ENCODE peak calls at places on chromosomes 1 and 21, in seven cellular contexts. One of them, this sample, is unnamed.

GRCh38 chr1:207407655-207408256 is 46.4 kb upstream of the CR2 start:
- DNase-seq in psoas muscle: no peak
- DNase-seq in heart left ventricle: no peak
- DNase-seq in endodermal cell: no peak
- DNase-seq in hepatocyte: no peak
- DNase-seq in CD8-positive, alpha-beta memory T cell: no peak
- DNase-seq in mammary epithelial cell: peak; percentile 18
- DNase-seq in this sample: no peak

GRCh38 chr1:108670131-108670773 is 9.4 kb upstream of the HENMT1 start:
- DNase-seq in psoas muscle: no peak
- DNase-seq in heart left ventricle: no peak
- DNase-seq in endodermal cell: no peak
- DNase-seq in hepatocyte: no peak
- DNase-seq in CD8-positive, alpha-beta memory T cell: no peak
- DNase-seq in mammary epithelial cell: no peak
- DNase-seq in this sample: no peak

GRCh38 chr1:17438176-17438976 is 1.1 kb downstream of the RCC2 start:
- DNase-seq in psoas muscle: peak; percentile 72
- DNase-seq in heart left ventricle: peak; percentile 87
- DNase-seq in endodermal cell: peak; percentile 82
- DNase-seq in hepatocyte: peak; percentile 76
- DNase-seq in CD8-positive, alpha-beta memory T cell: peak; percentile 67
- DNase-seq in mammary epithelial cell: peak; percentile 54
- DNase-seq in this sample: peak; percentile 67

GRCh38 chr1:27555700-27556424 is 48.1 kb downstream of the AHDC1 start:
- DNase-seq in psoas muscle: peak; percentile 62
- DNase-seq in heart left ventricle: peak; percentile 84
- DNase-seq in endodermal cell: no peak
- DNase-seq in hepatocyte: peak; percentile 56
- DNase-seq in CD8-positive, alpha-beta memory T cell: no peak
- DNase-seq in mammary epithelial cell: no peak
- DNase-seq in this sample: no peak

GRCh38 chr1:24978383-24979032 is 48.4 kb upstream of the RUNX3 start:
- DNase-seq in psoas muscle: no peak
- DNase-seq in heart left ventricle: peak; percentile 14
- DNase-seq in endodermal cell: no peak
- DNase-seq in hepatocyte: no peak
- DNase-seq in CD8-positive, alpha-beta memory T cell: no peak
- DNase-seq in mammary epithelial cell: no peak
- DNase-seq in this sample: no peak

GRCh38 chr21:41497836-41498235 is 10.1 kb downstream of the TMPRSS2 start:
- DNase-seq in psoas muscle: no peak
- DNase-seq in heart left ventricle: no peak
- DNase-seq in endodermal cell: no peak
- DNase-seq in hepatocyte: no peak
- DNase-seq in CD8-positive, alpha-beta memory T cell: no peak
- DNase-seq in mammary epithelial cell: no peak
- DNase-seq in this sample: no peak

GRCh38 chr1:43622471-43622870 is 27.5 kb upstream of the KDM4A start:
- DNase-seq in psoas muscle: no peak
- DNase-seq in heart left ventricle: no peak
- DNase-seq in endodermal cell: no peak
- DNase-seq in hepatocyte: no peak
- DNase-seq in CD8-positive, alpha-beta memory T cell: no peak
- DNase-seq in mammary epithelial cell: no peak
- DNase-seq in this sample: no peak

GRCh38 chr1:155250246-155250632 is 5.0 kb downstream of the ENTREP3 start:
- DNase-seq in psoas muscle: no peak
- DNase-seq in heart left ventricle: no peak
- DNase-seq in endodermal cell: no peak
- DNase-seq in hepatocyte: no peak
- DNase-seq in CD8-positive, alpha-beta memory T cell: no peak
- DNase-seq in mammary epithelial cell: no peak
- DNase-seq in this sample: no peak

GRCh38 chr1:66546045-66546810 is 12.3 kb downstream of the SGIP1 start:
- DNase-seq in psoas muscle: no peak
- DNase-seq in heart left ventricle: no peak
- DNase-seq in endodermal cell: no peak
- DNase-seq in hepatocyte: no peak
- DNase-seq in CD8-positive, alpha-beta memory T cell: no peak
- DNase-seq in mammary epithelial cell: no peak
- DNase-seq in this sample: no peak

GRCh38 chr1:102185260-102185659 is 188.5 kb upstream of the OLFM3 start:
- DNase-seq in psoas muscle: no peak
- DNase-seq in heart left ventricle: no peak
- DNase-seq in endodermal cell: no peak
- DNase-seq in hepatocyte: no peak
- DNase-seq in CD8-positive, alpha-beta memory T cell: no peak
- DNase-seq in mammary epithelial cell: no peak
- DNase-seq in this sample: no peak

GRCh38 chr1:24080131-24080530 is 31.8 kb downstream of the MYOM3 start:
- DNase-seq in psoas muscle: peak; percentile 33
- DNase-seq in heart left ventricle: peak; percentile 73
- DNase-seq in endodermal cell: no peak
- DNase-seq in hepatocyte: no peak
- DNase-seq in CD8-positive, alpha-beta memory T cell: no peak
- DNase-seq in mammary epithelial cell: no peak
- DNase-seq in this sample: no peak

GRCh38 chr1:221897312-221897711 is 155.4 kb upstream of the DUSP10 start:
- DNase-seq in psoas muscle: no peak
- DNase-seq in heart left ventricle: no peak
- DNase-seq in endodermal cell: no peak
- DNase-seq in hepatocyte: no peak
- DNase-seq in CD8-positive, alpha-beta memory T cell: no peak
- DNase-seq in mammary epithelial cell: peak; percentile 76
- DNase-seq in this sample: no peak

GRCh38 chr1:38527373-38527966 is 332.1 kb downstream of the RRAGC start:
- DNase-seq in psoas muscle: no peak
- DNase-seq in heart left ventricle: no peak
- DNase-seq in endodermal cell: no peak
- DNase-seq in hepatocyte: peak; percentile 31
- DNase-seq in CD8-positive, alpha-beta memory T cell: peak; percentile 47
- DNase-seq in mammary epithelial cell: no peak
- DNase-seq in this sample: peak; percentile 45

GRCh38 chr21:19256934-19257660 is 853.5 kb upstream of the TMPRSS15 start:
- DNase-seq in psoas muscle: no peak
- DNase-seq in heart left ventricle: no peak
- DNase-seq in endodermal cell: peak; percentile 48
- DNase-seq in hepatocyte: no peak
- DNase-seq in CD8-positive, alpha-beta memory T cell: no peak
- DNase-seq in mammary epithelial cell: no peak
- DNase-seq in this sample: no peak

GRCh38 chr21:29318354-29318753 is 19.6 kb downstream of the BACH1 start:
- DNase-seq in psoas muscle: no peak
- DNase-seq in heart left ventricle: no peak
- DNase-seq in endodermal cell: no peak
- DNase-seq in hepatocyte: no peak
- DNase-seq in CD8-positive, alpha-beta memory T cell: no peak
- DNase-seq in mammary epithelial cell: no peak
- DNase-seq in this sample: no peak

GRCh38 chr1:2133039-2133878 is 61.3 kb downstream of the FAAP20 start:
- DNase-seq in psoas muscle: peak; percentile 97
- DNase-seq in heart left ventricle: peak; percentile 99
- DNase-seq in endodermal cell: peak; percentile 100
- DNase-seq in hepatocyte: peak; percentile 100
- DNase-seq in CD8-positive, alpha-beta memory T cell: peak; percentile 99
- DNase-seq in mammary epithelial cell: peak; percentile 89
- DNase-seq in this sample: peak; percentile 96

GRCh38 chr1:25608488-25609178 is 8.0 kb upstream of the MAN1C1 start:
- DNase-seq in psoas muscle: peak; percentile 88
- DNase-seq in heart left ventricle: peak; percentile 90
- DNase-seq in endodermal cell: peak; percentile 92
- DNase-seq in hepatocyte: peak; percentile 90
- DNase-seq in CD8-positive, alpha-beta memory T cell: peak; percentile 80
- DNase-seq in mammary epithelial cell: peak; percentile 45
- DNase-seq in this sample: peak; percentile 81

GRCh38 chr21:44800971-44801467 is 601 bp downstream of the UBE2G2 start:
- DNase-seq in psoas muscle: no peak
- DNase-seq in heart left ventricle: no peak
- DNase-seq in endodermal cell: peak; percentile 70
- DNase-seq in hepatocyte: peak; percentile 37
- DNase-seq in CD8-positive, alpha-beta memory T cell: peak; percentile 31
- DNase-seq in mammary epithelial cell: peak; percentile 44
- DNase-seq in this sample: no peak

GRCh38 chr1:10613861-10614260 is 139.1 kb downstream of the PEX14 start:
- DNase-seq in psoas muscle: no peak
- DNase-seq in heart left ventricle: no peak
- DNase-seq in endodermal cell: no peak
- DNase-seq in hepatocyte: no peak
- DNase-seq in CD8-positive, alpha-beta memory T cell: no peak
- DNase-seq in mammary epithelial cell: no peak
- DNase-seq in this sample: no peak

GRCh38 chr1:245388687-245389086 is 233.9 kb downstream of the KIF26B start:
- DNase-seq in psoas muscle: no peak
- DNase-seq in heart left ventricle: no peak
- DNase-seq in endodermal cell: no peak
- DNase-seq in hepatocyte: no peak
- DNase-seq in CD8-positive, alpha-beta memory T cell: no peak
- DNase-seq in mammary epithelial cell: no peak
- DNase-seq in this sample: no peak

GRCh38 chr1:155329980-155330598 is 9.4 kb downstream of the RUSC1 start:
- DNase-seq in psoas muscle: no peak
- DNase-seq in heart left ventricle: no peak
- DNase-seq in endodermal cell: peak; percentile 34
- DNase-seq in hepatocyte: no peak
- DNase-seq in CD8-positive, alpha-beta memory T cell: no peak
- DNase-seq in mammary epithelial cell: no peak
- DNase-seq in this sample: peak; percentile 58

GRCh38 chr1:164647211-164647610 is 88.2 kb downstream of the PBX1 start:
- DNase-seq in psoas muscle: no peak
- DNase-seq in heart left ventricle: no peak
- DNase-seq in endodermal cell: no peak
- DNase-seq in hepatocyte: no peak
- DNase-seq in CD8-positive, alpha-beta memory T cell: no peak
- DNase-seq in mammary epithelial cell: no peak
- DNase-seq in this sample: no peak

GRCh38 chr1:164645921-164646320 is 86.9 kb downstream of the PBX1 start:
- DNase-seq in psoas muscle: no peak
- DNase-seq in heart left ventricle: no peak
- DNase-seq in endodermal cell: no peak
- DNase-seq in hepatocyte: no peak
- DNase-seq in CD8-positive, alpha-beta memory T cell: no peak
- DNase-seq in mammary epithelial cell: no peak
- DNase-seq in this sample: no peak

GRCh38 chr1:164651378-164651951 is 92.5 kb downstream of the PBX1 start:
- DNase-seq in psoas muscle: no peak
- DNase-seq in heart left ventricle: no peak
- DNase-seq in endodermal cell: no peak
- DNase-seq in hepatocyte: peak; percentile 70
- DNase-seq in CD8-positive, alpha-beta memory T cell: peak; percentile 0
- DNase-seq in mammary epithelial cell: no peak
- DNase-seq in this sample: no peak

GRCh38 chr1:164648211-164649080 is 89.5 kb downstream of the PBX1 start:
- DNase-seq in psoas muscle: no peak
- DNase-seq in heart left ventricle: no peak
- DNase-seq in endodermal cell: no peak
- DNase-seq in hepatocyte: peak; percentile 61
- DNase-seq in CD8-positive, alpha-beta memory T cell: no peak
- DNase-seq in mammary epithelial cell: no peak
- DNase-seq in this sample: no peak

GRCh38 chr1:164649146-164649545 is 90.2 kb downstream of the PBX1 start:
- DNase-seq in psoas muscle: no peak
- DNase-seq in heart left ventricle: no peak
- DNase-seq in endodermal cell: no peak
- DNase-seq in hepatocyte: no peak
- DNase-seq in CD8-positive, alpha-beta memory T cell: no peak
- DNase-seq in mammary epithelial cell: no peak
- DNase-seq in this sample: no peak
- H3K4me1 ChIP-seq in psoas muscle: peaks cover 64% of the 10 kb centered on the region
- H3K4me1 ChIP-seq in heart left ventricle: no peaks in the 10 kb centered on the region
- H3K4me1 ChIP-seq in endodermal cell: peaks cover 18% of the 10 kb centered on the region
- H3K4me1 ChIP-seq in hepatocyte: peaks cover 42% of the 10 kb centered on the region
- H3K4me1 ChIP-seq in CD8-positive, alpha-beta memory T cell: no peaks in the 10 kb centered on the region
- H3K4me1 ChIP-seq in mammary epithelial cell: no peaks in the 10 kb centered on the region
- H3K4me1 ChIP-seq in this sample: peaks cover 14% of the 10 kb centered on the region

DNA sequence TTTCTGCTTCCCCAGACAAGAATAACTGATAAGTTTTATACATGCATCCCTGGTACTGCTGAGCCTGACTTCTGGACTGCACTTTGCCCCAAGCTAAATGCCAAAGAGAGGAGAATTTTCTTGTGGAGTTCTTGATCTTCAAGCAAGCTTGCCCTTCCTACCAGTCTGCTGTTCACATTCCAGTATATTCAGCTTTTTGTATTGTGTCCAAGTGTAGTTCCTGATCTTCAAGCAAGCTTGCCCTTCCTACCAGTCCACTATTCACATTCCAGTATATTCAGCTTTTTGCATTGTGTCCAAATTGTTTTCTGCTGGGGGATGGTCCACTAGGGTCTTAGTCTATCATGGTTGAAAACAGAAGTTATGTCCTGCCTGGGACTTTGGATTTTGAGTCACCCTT is 899 bp upstream of the TSEN15 start:
- DNase-seq in psoas muscle: no peak
- DNase-seq in heart left ventricle: no peak
- DNase-seq in endodermal cell: no peak
- DNase-seq in hepatocyte: no peak
- DNase-seq in CD8-positive, alpha-beta memory T cell: no peak
- DNase-seq in mammary epithelial cell: no peak
- DNase-seq in this sample: no peak
- H3K27ac ChIP-seq in psoas muscle: peak overlapping the region; percentile 83
- H3K27ac ChIP-seq in heart left ventricle: no peak overlapping the region
- H3K27ac ChIP-seq in endodermal cell: no peak overlapping the region
- H3K27ac ChIP-seq in hepatocyte: peak overlapping the region; percentile 98
- H3K27ac ChIP-seq in CD8-positive, alpha-beta memory T cell: no peak overlapping the region
- H3K27ac ChIP-seq in mammary epithelial cell: peak overlapping the region; percentile 84
- H3K27ac ChIP-seq in this sample: peak overlapping the region; percentile 76

GRCh38 chr1:159911668-159912067 is 11.7 kb upstream of the CFAP45 start:
- DNase-seq in psoas muscle: no peak
- DNase-seq in heart left ventricle: no peak
- DNase-seq in endodermal cell: no peak
- DNase-seq in hepatocyte: no peak
- DNase-seq in CD8-positive, alpha-beta memory T cell: no peak
- DNase-seq in mammary epithelial cell: no peak
- DNase-seq in this sample: no peak
- H3K4me1 ChIP-seq in psoas muscle: peaks cover 2% of the 10 kb centered on the region
- H3K4me1 ChIP-seq in heart left ventricle: no peaks in the 10 kb centered on the region
- H3K4me1 ChIP-seq in endodermal cell: peaks cover 68% of the 10 kb centered on the region
- H3K4me1 ChIP-seq in hepatocyte: peaks cover 58% of the 10 kb centered on the region
- H3K4me1 ChIP-seq in CD8-positive, alpha-beta memory T cell: peaks cover 47% of the 10 kb centered on the region
- H3K4me1 ChIP-seq in mammary epithelial cell: peaks cover 51% of the 10 kb centered on the region
- H3K4me1 ChIP-seq in this sample: peaks cover 9% of the 10 kb centered on the region

GRCh38 chr1:201098992-201099391 is 13.2 kb downstream of the CACNA1S start:
- DNase-seq in psoas muscle: no peak
- DNase-seq in heart left ventricle: no peak
- DNase-seq in endodermal cell: no peak
- DNase-seq in hepatocyte: no peak
- DNase-seq in CD8-positive, alpha-beta memory T cell: no peak
- DNase-seq in mammary epithelial cell: no peak
- DNase-seq in this sample: no peak

GRCh38 chr1:201103666-201104065 is 8.6 kb downstream of the CACNA1S start:
- DNase-seq in psoas muscle: no peak
- DNase-seq in heart left ventricle: no peak
- DNase-seq in endodermal cell: no peak
- DNase-seq in hepatocyte: no peak
- DNase-seq in CD8-positive, alpha-beta memory T cell: no peak
- DNase-seq in mammary epithelial cell: no peak
- DNase-seq in this sample: no peak

GRCh38 chr1:201104141-201104540 is 8.1 kb downstream of the CACNA1S start:
- DNase-seq in psoas muscle: no peak
- DNase-seq in heart left ventricle: no peak
- DNase-seq in endodermal cell: no peak
- DNase-seq in hepatocyte: peak; percentile 27
- DNase-seq in CD8-positive, alpha-beta memory T cell: no peak
- DNase-seq in mammary epithelial cell: no peak
- DNase-seq in this sample: no peak

GRCh38 chr1:201096977-201097856 is 15.0 kb downstream of the CACNA1S start:
- DNase-seq in psoas muscle: no peak
- DNase-seq in heart left ventricle: no peak
- DNase-seq in endodermal cell: no peak
- DNase-seq in hepatocyte: no peak
- DNase-seq in CD8-positive, alpha-beta memory T cell: no peak
- DNase-seq in mammary epithelial cell: no peak
- DNase-seq in this sample: no peak

GRCh38 chr1:201100169-201100930 is 11.9 kb downstream of the CACNA1S start:
- DNase-seq in psoas muscle: peak; percentile 61
- DNase-seq in heart left ventricle: no peak
- DNase-seq in endodermal cell: no peak
- DNase-seq in hepatocyte: no peak
- DNase-seq in CD8-positive, alpha-beta memory T cell: no peak
- DNase-seq in mammary epithelial cell: no peak
- DNase-seq in this sample: no peak
- H3K27ac ChIP-seq in psoas muscle: peak overlapping the region; percentile 95
- H3K27ac ChIP-seq in heart left ventricle: no peak overlapping the region
- H3K27ac ChIP-seq in endodermal cell: no peak overlapping the region
- H3K27ac ChIP-seq in hepatocyte: no peak overlapping the region
- H3K27ac ChIP-seq in CD8-positive, alpha-beta memory T cell: no peak overlapping the region
- H3K27ac ChIP-seq in mammary epithelial cell: no peak overlapping the region
- H3K27ac ChIP-seq in this sample: no peak overlapping the region